ENCODE peak calls at places on chromosomes 16 and 17, in nine cellular contexts. One of them, this sample, is unnamed.

GRCh38 chr17:6551909-6552768 is 4.2 kb downstream of the PITPNM3 start:
- DNase-seq in astrocyte of the spinal cord: no peak
- DNase-seq in neural progenitor cell: no peak
- DNase-seq in transverse colon: peak; percentile 88
- DNase-seq in AG04450: no peak
- DNase-seq in tibial nerve: no peak
- DNase-seq in fibroblast of villous mesenchyme: no peak
- DNase-seq in body of pancreas: peak; percentile 60
- DNase-seq in epithelial cell of esophagus: peak; percentile 96
- DNase-seq in this sample: no peak

GRCh38 chr17:68205251-68205807 is 42.5 kb upstream of the AMZ2 start:
- DNase-seq in transverse colon: peak; percentile 93
- DNase-seq in fibroblast of villous mesenchyme: peak; percentile 88
- DNase-seq in tibial nerve: peak; percentile 89
- DNase-seq in neural progenitor cell: peak; percentile 96
- DNase-seq in epithelial cell of esophagus: peak; percentile 85
- DNase-seq in astrocyte of the spinal cord: peak; percentile 86
- DNase-seq in body of pancreas: peak; percentile 91
- DNase-seq in AG04450: peak; percentile 61
- DNase-seq in this sample: peak; percentile 97

GRCh38 chr16:64202571-64202970 is 919.3 kb downstream of the CDH11 start:
- DNase-seq in epithelial cell of esophagus: no peak
- DNase-seq in neural progenitor cell: no peak
- DNase-seq in fibroblast of villous mesenchyme: no peak
- DNase-seq in AG04450: no peak
- DNase-seq in tibial nerve: no peak
- DNase-seq in astrocyte of the spinal cord: no peak
- DNase-seq in transverse colon: no peak
- DNase-seq in body of pancreas: no peak
- DNase-seq in this sample: no peak

GRCh38 chr16:48321307-48322036 is 63.7 kb downstream of the SIAH1 start:
- DNase-seq in astrocyte of the spinal cord: peak; percentile 44
- DNase-seq in epithelial cell of esophagus: peak; percentile 68
- DNase-seq in AG04450: no peak
- DNase-seq in neural progenitor cell: no peak
- DNase-seq in transverse colon: no peak
- DNase-seq in tibial nerve: no peak
- DNase-seq in body of pancreas: no peak
- DNase-seq in fibroblast of villous mesenchyme: peak; percentile 63
- DNase-seq in this sample: no peak

GRCh38 chr17:39602533-39603303 is 5.0 kb downstream of the NEUROD2 start:
- DNase-seq in astrocyte of the spinal cord: no peak
- DNase-seq in tibial nerve: no peak
- DNase-seq in epithelial cell of esophagus: no peak
- DNase-seq in fibroblast of villous mesenchyme: no peak
- DNase-seq in neural progenitor cell: no peak
- DNase-seq in AG04450: no peak
- DNase-seq in body of pancreas: no peak
- DNase-seq in transverse colon: no peak
- DNase-seq in this sample: no peak

GRCh38 chr17:12089809-12090384 is 69.2 kb downstream of the MAP2K4 start:
- DNase-seq in neural progenitor cell: no peak
- DNase-seq in astrocyte of the spinal cord: peak; percentile 65
- DNase-seq in tibial nerve: no peak
- DNase-seq in transverse colon: no peak
- DNase-seq in body of pancreas: no peak
- DNase-seq in epithelial cell of esophagus: peak; percentile 63
- DNase-seq in AG04450: peak; percentile 30
- DNase-seq in fibroblast of villous mesenchyme: peak; percentile 27
- DNase-seq in this sample: no peak

GRCh38 chr17:38584350-38584925 is 21.3 kb downstream of the SRCIN1 start:
- DNase-seq in transverse colon: peak; percentile 73
- DNase-seq in tibial nerve: peak; percentile 34
- DNase-seq in astrocyte of the spinal cord: peak; percentile 24
- DNase-seq in fibroblast of villous mesenchyme: peak; percentile 52
- DNase-seq in epithelial cell of esophagus: peak; percentile 75
- DNase-seq in body of pancreas: peak; percentile 74
- DNase-seq in AG04450: no peak
- DNase-seq in neural progenitor cell: peak; percentile 75
- DNase-seq in this sample: no peak

GRCh38 chr16:70453117-70453890 is 1.1 kb upstream of the FCSK start:
- DNase-seq in AG04450: no peak
- DNase-seq in transverse colon: no peak
- DNase-seq in epithelial cell of esophagus: no peak
- DNase-seq in body of pancreas: no peak
- DNase-seq in neural progenitor cell: no peak
- DNase-seq in fibroblast of villous mesenchyme: no peak
- DNase-seq in astrocyte of the spinal cord: no peak
- DNase-seq in tibial nerve: no peak
- DNase-seq in this sample: no peak

GRCh38 chr17:81831563-81831956 is 1.5 kb downstream of the MCRIP1 start:
- DNase-seq in neural progenitor cell: no peak
- DNase-seq in AG04450: no peak
- DNase-seq in tibial nerve: no peak
- DNase-seq in astrocyte of the spinal cord: no peak
- DNase-seq in transverse colon: no peak
- DNase-seq in epithelial cell of esophagus: no peak
- DNase-seq in body of pancreas: no peak
- DNase-seq in fibroblast of villous mesenchyme: no peak
- DNase-seq in this sample: no peak

GRCh38 chr16:1323296-1324239 is 9.9 kb upstream of the BAIAP3 start:
- DNase-seq in fibroblast of villous mesenchyme: no peak
- DNase-seq in astrocyte of the spinal cord: no peak
- DNase-seq in tibial nerve: no peak
- DNase-seq in epithelial cell of esophagus: no peak
- DNase-seq in neural progenitor cell: no peak
- DNase-seq in AG04450: no peak
- DNase-seq in body of pancreas: no peak
- DNase-seq in transverse colon: no peak
- DNase-seq in this sample: no peak

GRCh38 chr16:31458073-31458834 is 1.0 kb upstream of the ARMC5 start:
- DNase-seq in transverse colon: peak; percentile 72
- DNase-seq in neural progenitor cell: peak; percentile 69
- DNase-seq in fibroblast of villous mesenchyme: peak; percentile 60
- DNase-seq in astrocyte of the spinal cord: peak; percentile 51
- DNase-seq in epithelial cell of esophagus: peak; percentile 65
- DNase-seq in body of pancreas: peak; percentile 64
- DNase-seq in tibial nerve: no peak
- DNase-seq in AG04450: no peak
- DNase-seq in this sample: no peak

GRCh38 chr17:76156662-76156991 is 15.6 kb upstream of the FOXJ1 start:
- DNase-seq in transverse colon: no peak
- DNase-seq in fibroblast of villous mesenchyme: no peak
- DNase-seq in epithelial cell of esophagus: no peak
- DNase-seq in body of pancreas: no peak
- DNase-seq in AG04450: no peak
- DNase-seq in neural progenitor cell: no peak
- DNase-seq in tibial nerve: no peak
- DNase-seq in astrocyte of the spinal cord: no peak
- DNase-seq in this sample: no peak

GRCh38 chr17:47978324-47978723 is 7.4 kb downstream of the CDK5RAP3 start:
- DNase-seq in tibial nerve: no peak
- DNase-seq in fibroblast of villous mesenchyme: peak; percentile 63
- DNase-seq in transverse colon: peak; percentile 50
- DNase-seq in body of pancreas: peak; percentile 64
- DNase-seq in AG04450: peak; percentile 32
- DNase-seq in epithelial cell of esophagus: peak; percentile 58
- DNase-seq in astrocyte of the spinal cord: peak; percentile 43
- DNase-seq in neural progenitor cell: peak; percentile 91
- DNase-seq in this sample: no peak

GRCh38 chr16:84501077-84501735 is 3.3 kb downstream of the MEAK7 start:
- DNase-seq in neural progenitor cell: no peak
- DNase-seq in fibroblast of villous mesenchyme: no peak
- DNase-seq in tibial nerve: no peak
- DNase-seq in epithelial cell of esophagus: peak; percentile 94
- DNase-seq in astrocyte of the spinal cord: peak; percentile 39
- DNase-seq in AG04450: no peak
- DNase-seq in body of pancreas: no peak
- DNase-seq in transverse colon: peak; percentile 27
- DNase-seq in this sample: no peak

GRCh38 chr16:64397042-64397441 is 724.8 kb downstream of the CDH11 start:
- DNase-seq in epithelial cell of esophagus: peak; percentile 6
- DNase-seq in tibial nerve: no peak
- DNase-seq in astrocyte of the spinal cord: peak; percentile 36
- DNase-seq in neural progenitor cell: no peak
- DNase-seq in transverse colon: no peak
- DNase-seq in AG04450: no peak
- DNase-seq in fibroblast of villous mesenchyme: no peak
- DNase-seq in body of pancreas: no peak
- DNase-seq in this sample: no peak

GRCh38 chr17:17691468-17692263 is 10.4 kb downstream of the RAI1 start:
- DNase-seq in neural progenitor cell: no peak
- DNase-seq in epithelial cell of esophagus: no peak
- DNase-seq in tibial nerve: no peak
- DNase-seq in astrocyte of the spinal cord: no peak
- DNase-seq in transverse colon: no peak
- DNase-seq in AG04450: no peak
- DNase-seq in body of pancreas: no peak
- DNase-seq in fibroblast of villous mesenchyme: peak; percentile 30
- DNase-seq in this sample: no peak

GRCh38 chr17:61904094-61904710 is 23.6 kb downstream of the INTS2 start:
- DNase-seq in tibial nerve: no peak
- DNase-seq in astrocyte of the spinal cord: no peak
- DNase-seq in fibroblast of villous mesenchyme: no peak
- DNase-seq in neural progenitor cell: no peak
- DNase-seq in transverse colon: peak; percentile 30
- DNase-seq in AG04450: no peak
- DNase-seq in epithelial cell of esophagus: no peak
- DNase-seq in body of pancreas: no peak
- DNase-seq in this sample: no peak

GRCh38 chr17:40598021-40598927 is 33.0 kb upstream of the CCR7 start:
- DNase-seq in astrocyte of the spinal cord: no peak
- DNase-seq in epithelial cell of esophagus: no peak
- DNase-seq in neural progenitor cell: no peak
- DNase-seq in tibial nerve: no peak
- DNase-seq in body of pancreas: no peak
- DNase-seq in fibroblast of villous mesenchyme: no peak
- DNase-seq in transverse colon: no peak
- DNase-seq in AG04450: no peak
- DNase-seq in this sample: peak; percentile 54

GRCh38 chr17:7579839-7580630 is 597 bp downstream of the CD68 start:
- DNase-seq in neural progenitor cell: no peak
- DNase-seq in astrocyte of the spinal cord: no peak
- DNase-seq in fibroblast of villous mesenchyme: no peak
- DNase-seq in transverse colon: no peak
- DNase-seq in AG04450: no peak
- DNase-seq in epithelial cell of esophagus: no peak
- DNase-seq in body of pancreas: no peak
- DNase-seq in tibial nerve: no peak
- DNase-seq in this sample: no peak

GRCh38 chr16:66549284-66550131 is at the start of gene TK2:
- DNase-seq in neural progenitor cell: peak; percentile 79
- DNase-seq in epithelial cell of esophagus: peak; percentile 74
- DNase-seq in tibial nerve: peak; percentile 28
- DNase-seq in AG04450: peak; percentile 43
- DNase-seq in fibroblast of villous mesenchyme: peak; percentile 73
- DNase-seq in astrocyte of the spinal cord: peak; percentile 78
- DNase-seq in body of pancreas: peak; percentile 81
- DNase-seq in transverse colon: peak; percentile 71
- DNase-seq in this sample: peak; percentile 90
- TF ChIP-seq CTCF in neural progenitor cell: peak; percentile 39
- TF ChIP-seq CTCF in epithelial cell of esophagus: no peak
- TF ChIP-seq CTCF in tibial nerve: no peak
- TF ChIP-seq CTCF in AG04450: peak; percentile 20
- TF ChIP-seq CTCF in fibroblast of villous mesenchyme: peak; percentile 9
- TF ChIP-seq CTCF in astrocyte of the spinal cord: no peak
- TF ChIP-seq CTCF in body of pancreas: peak; percentile 23
- TF ChIP-seq CTCF in transverse colon: peak; percentile 17
- TF ChIP-seq CTCF in this sample: peak; percentile 25

GRCh38 chr17:64016248-64016784 is 4.1 kb downstream of the ICAM2 start:
- DNase-seq in epithelial cell of esophagus: no peak
- DNase-seq in tibial nerve: no peak
- DNase-seq in body of pancreas: no peak
- DNase-seq in fibroblast of villous mesenchyme: no peak
- DNase-seq in neural progenitor cell: no peak
- DNase-seq in astrocyte of the spinal cord: no peak
- DNase-seq in transverse colon: no peak
- DNase-seq in AG04450: no peak
- DNase-seq in this sample: no peak
- TF ChIP-seq CTCF in epithelial cell of esophagus: peak; percentile 16
- TF ChIP-seq CTCF in tibial nerve: no peak
- TF ChIP-seq CTCF in body of pancreas: no peak
- TF ChIP-seq CTCF in fibroblast of villous mesenchyme: peak; percentile 14
- TF ChIP-seq CTCF in neural progenitor cell: peak; percentile 15
- TF ChIP-seq CTCF in astrocyte of the spinal cord: no peak
- TF ChIP-seq CTCF in transverse colon: no peak
- TF ChIP-seq CTCF in AG04450: peak; percentile 20
- TF ChIP-seq CTCF in this sample: peak; percentile 23

DNA sequence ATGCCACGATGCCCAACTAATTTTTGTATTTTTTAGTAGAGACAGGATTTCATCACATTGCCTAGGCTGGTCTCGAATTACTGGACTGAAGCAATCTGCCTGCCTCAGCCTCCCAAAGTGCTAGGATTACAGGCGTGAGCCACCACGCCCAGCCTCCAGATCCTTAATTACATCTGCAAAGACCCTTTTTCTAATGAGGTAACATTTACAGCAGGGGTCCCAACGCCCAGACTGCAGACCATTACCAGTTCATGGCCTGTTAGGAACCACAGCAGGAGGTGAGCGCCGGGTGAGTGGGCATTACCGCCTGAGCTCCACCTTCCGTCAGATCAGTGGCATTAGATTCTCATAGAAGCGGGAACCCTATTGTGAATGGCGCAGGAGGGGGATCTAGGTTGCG is 4.0 kb upstream of the RAB11FIP4 start:
- DNase-seq in AG04450: no peak
- DNase-seq in tibial nerve: no peak
- DNase-seq in epithelial cell of esophagus: no peak
- DNase-seq in astrocyte of the spinal cord: no peak
- DNase-seq in neural progenitor cell: no peak
- DNase-seq in fibroblast of villous mesenchyme: no peak
- DNase-seq in body of pancreas: no peak
- DNase-seq in transverse colon: no peak
- DNase-seq in this sample: peak; percentile 69
- TF ChIP-seq CTCF in AG04450: no peak
- TF ChIP-seq CTCF in tibial nerve: no peak
- TF ChIP-seq CTCF in epithelial cell of esophagus: no peak
- TF ChIP-seq CTCF in astrocyte of the spinal cord: no peak
- TF ChIP-seq CTCF in neural progenitor cell: no peak
- TF ChIP-seq CTCF in fibroblast of villous mesenchyme: no peak
- TF ChIP-seq CTCF in body of pancreas: no peak
- TF ChIP-seq CTCF in transverse colon: no peak
- TF ChIP-seq CTCF in this sample: no peak

DNA sequence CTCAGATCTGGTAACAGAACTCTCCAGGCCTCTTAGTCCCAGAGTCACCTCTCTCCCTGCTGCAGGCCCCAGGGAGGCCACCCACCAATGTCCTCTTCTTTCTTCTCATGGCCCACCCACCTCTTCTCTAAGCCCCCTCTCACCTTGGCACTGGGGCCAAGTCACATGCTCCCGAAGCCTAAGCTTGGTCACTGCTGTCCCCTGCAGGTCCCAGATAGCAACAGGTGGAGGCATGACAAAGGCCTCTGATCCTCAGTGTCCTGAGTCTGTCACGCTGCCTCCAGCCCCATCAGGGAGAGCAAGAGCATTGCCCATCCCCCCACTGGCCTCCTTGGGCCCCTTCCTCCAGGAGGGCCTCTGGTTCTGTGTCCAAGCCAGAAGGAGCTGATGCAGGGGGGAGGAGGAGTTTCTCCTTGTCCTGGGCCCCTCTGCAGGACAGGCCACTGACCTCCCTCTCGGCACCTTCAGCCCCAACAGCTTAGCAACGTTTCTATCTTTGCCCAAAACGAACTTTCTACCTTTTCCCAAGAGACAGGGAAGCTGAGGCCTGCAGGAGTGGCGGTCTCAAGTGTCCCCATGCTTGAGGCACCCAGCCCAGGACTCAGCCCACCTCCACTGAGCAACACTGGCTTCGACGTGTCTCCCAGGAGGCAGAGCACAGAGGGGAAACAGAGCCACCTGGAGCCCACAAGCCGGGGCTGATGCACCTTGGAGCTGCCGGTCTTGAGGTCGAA is 8.6 kb downstream of the P2RX1 start:
- DNase-seq in body of pancreas: peak; percentile 56
- DNase-seq in tibial nerve: no peak
- DNase-seq in astrocyte of the spinal cord: no peak
- DNase-seq in transverse colon: no peak
- DNase-seq in AG04450: no peak
- DNase-seq in neural progenitor cell: peak; percentile 67
- DNase-seq in epithelial cell of esophagus: peak; percentile 25
- DNase-seq in fibroblast of villous mesenchyme: no peak
- DNase-seq in this sample: no peak
- TF ChIP-seq CTCF in body of pancreas: peak; percentile 80
- TF ChIP-seq CTCF in tibial nerve: no peak
- TF ChIP-seq CTCF in astrocyte of the spinal cord: peak; percentile 33
- TF ChIP-seq CTCF in transverse colon: peak; percentile 34
- TF ChIP-seq CTCF in AG04450: peak; percentile 14
- TF ChIP-seq CTCF in neural progenitor cell: peak; percentile 57
- TF ChIP-seq CTCF in epithelial cell of esophagus: peak; percentile 54
- TF ChIP-seq CTCF in fibroblast of villous mesenchyme: peak; percentile 19
- TF ChIP-seq CTCF in this sample: peak; percentile 19